ENCODE peak calls at places on chromosomes 6 and 20, in seven cellular contexts. P is epithelial cell of esophagus; A is stimulated activated CD4-positive, alpha-beta T cell treated with anti-CD3 and anti-CD28 coated beads, Interleukin-15, amount 100 ng/mL, for 1 hour; D is NCI-H345; E is H4; Z is Calu3; U is GM13977. G is an unnamed sample.

GRCh38 chr6:167796668-167797031 is 30.1 kb upstream of the AFDN start:
- DNase-seq in P (no peak), E (no peak), D (no peak), Z (peak), A (no peak), U (no peak), G (no peak)

GRCh38 chr20:43564993-43565757 is 6.3 kb downstream of the SGK2 start:
- DNase-seq in A (no peak), P (no peak), Z (no peak), D (no peak), U (no peak), E (no peak), G (no peak)

GRCh38 chr6:2712102-2712501 is 38.6 kb downstream of the MYLK4 start:
- DNase-seq in U (no peak), D (no peak), E (no peak), P (no peak), A (no peak), Z (no peak), G (no peak)

GRCh38 chr6:19638931-19639330 is 198.2 kb upstream of the ID4 start:
- DNase-seq in D (no peak), Z (no peak), E (no peak), P (no peak), U (no peak), A (no peak), G (no peak)

GRCh38 chr6:157571269-157571668 is 190.3 kb downstream of the ZDHHC14 start:
- DNase-seq in D (no peak), U (no peak), E (no peak), Z (no peak), P (no peak), A (no peak), G (no peak)

GRCh38 chr20:35271073-35271882 is 6.6 kb downstream of the MMP24OS start:
- DNase-seq in A (no peak), D (no peak), P (peak), E (no peak), Z (no peak), U (no peak), G (no peak)

GRCh38 chr6:2630891-2631458 is 119.7 kb downstream of the MYLK4 start:
- DNase-seq in Z (no peak), D (no peak), A (no peak), U (no peak), E (peak), P (peak), G (no peak)

GRCh38 chr6:50936277-50936681 is 117.6 kb downstream of the TFAP2B start:
- DNase-seq in U (no peak), D (peak), E (peak), A (no peak), P (no peak), Z (no peak), G (no peak)

GRCh38 chr20:32920530-32921298 is 62.0 kb downstream of the EFCAB8 start:
- DNase-seq in E (no peak), A (no peak), D (no peak), Z (no peak), P (no peak), U (no peak), G (no peak)

GRCh38 chr6:169920359-169921020 is 169.1 kb downstream of the ERMARD start:
- DNase-seq in Z (no peak), E (no peak), A (no peak), D (no peak), P (no peak), U (no peak), G (no peak)

GRCh38 chr6:161684721-161685120 is 410.9 kb upstream of the AGPAT4 start:
- DNase-seq in A (no peak), E (no peak), Z (no peak), U (no peak), D (no peak), P (no peak), G (no peak)

GRCh38 chr6:44265003-44265842 is at the start of gene NFKBIE:
- DNase-seq in D (peak), P (peak), Z (peak), E (peak), U (peak), A (peak), G (peak)

GRCh38 chr6:79687759-79688158 is 56.6 kb downstream of the SH3BGRL2 start:
- DNase-seq in U (no peak), A (no peak), P (no peak), E (no peak), Z (no peak), D (no peak), G (no peak)

GRCh38 chr20:51541189-51542032 is 1.1 kb downstream of the NFATC2 start:
- DNase-seq in P (peak), E (no peak), Z (peak), U (peak), A (peak), D (peak), G (peak)

GRCh38 chr20:2005831-2006426 is 12.1 kb upstream of the PDYN start:
- DNase-seq in Z (peak), U (peak), A (no peak), E (peak), D (peak), P (peak), G (peak)

G was measured in left ventricle myocardium inferior.